ENCODE peak calls at places on chromosomes 11 and 22, in four cellular contexts. One of them, this sample, is unnamed.

GRCh38 chr11:82796970-82797594 is 63.4 kb upstream of the FAM181B start:
- DNase-seq in H1: no peak
- DNase-seq in HepG2: no peak
- DNase-seq in GM12878: no peak
- DNase-seq in this sample: no peak

GRCh38 chr11:72072348-72072747 is 8.0 kb downstream of the NUMA1 start:
- DNase-seq in H1: no peak
- DNase-seq in HepG2: peak; percentile 44
- DNase-seq in GM12878: no peak
- DNase-seq in this sample: no peak

GRCh38 chr11:9473408-9473807 is 12.6 kb downstream of the ZNF143 start:
- DNase-seq in H1: no peak
- DNase-seq in HepG2: no peak
- DNase-seq in GM12878: no peak
- DNase-seq in this sample: no peak

GRCh38 chr22:28398987-28399386 is 280.7 kb downstream of the TTC28 start:
- DNase-seq in H1: no peak
- DNase-seq in HepG2: no peak
- DNase-seq in GM12878: no peak
- DNase-seq in this sample: no peak

GRCh38 chr11:78952188-78952587 is 377.5 kb upstream of the NARS2 start:
- DNase-seq in H1: no peak
- DNase-seq in HepG2: no peak
- DNase-seq in GM12878: no peak
- DNase-seq in this sample: no peak

GRCh38 chr22:46057762-46058420 is 80.9 kb upstream of the WNT7B start:
- DNase-seq in H1: no peak
- DNase-seq in HepG2: no peak
- DNase-seq in GM12878: peak; percentile 56
- DNase-seq in this sample: no peak

GRCh38 chr11:130428271-130428670 is at the start of gene ADAMTS8:
- DNase-seq in H1: peak; percentile 66
- DNase-seq in HepG2: no peak
- DNase-seq in GM12878: no peak
- DNase-seq in this sample: no peak

GRCh38 chr11:99260696-99261095 is 239.9 kb downstream of the CNTN5 start:
- DNase-seq in H1: no peak
- DNase-seq in HepG2: no peak
- DNase-seq in GM12878: no peak
- DNase-seq in this sample: no peak

GRCh38 chr11:5369793-5370192 is 13.8 kb upstream of the OR51M1 start:
- DNase-seq in H1: no peak
- DNase-seq in HepG2: no peak
- DNase-seq in GM12878: no peak
- DNase-seq in this sample: no peak

GRCh38 chr11:117826832-117827231 is 2.3 kb upstream of the FXYD2 start:
- DNase-seq in H1: no peak
- DNase-seq in HepG2: no peak
- DNase-seq in GM12878: no peak
- DNase-seq in this sample: no peak

GRCh38 chr11:117830072-117830471 is 5.5 kb upstream of the FXYD2 start:
- DNase-seq in H1: no peak
- DNase-seq in HepG2: no peak
- DNase-seq in GM12878: no peak
- DNase-seq in this sample: no peak

GRCh38 chr11:117827521-117828511 is 3.3 kb upstream of the FXYD2 start:
- DNase-seq in H1: peak; percentile 33
- DNase-seq in HepG2: no peak
- DNase-seq in GM12878: no peak
- DNase-seq in this sample: no peak

GRCh38 chr11:117829369-117829725 is 4.8 kb upstream of the FXYD2 start:
- DNase-seq in H1: no peak
- DNase-seq in HepG2: no peak
- DNase-seq in GM12878: no peak
- DNase-seq in this sample: no peak

DNA sequence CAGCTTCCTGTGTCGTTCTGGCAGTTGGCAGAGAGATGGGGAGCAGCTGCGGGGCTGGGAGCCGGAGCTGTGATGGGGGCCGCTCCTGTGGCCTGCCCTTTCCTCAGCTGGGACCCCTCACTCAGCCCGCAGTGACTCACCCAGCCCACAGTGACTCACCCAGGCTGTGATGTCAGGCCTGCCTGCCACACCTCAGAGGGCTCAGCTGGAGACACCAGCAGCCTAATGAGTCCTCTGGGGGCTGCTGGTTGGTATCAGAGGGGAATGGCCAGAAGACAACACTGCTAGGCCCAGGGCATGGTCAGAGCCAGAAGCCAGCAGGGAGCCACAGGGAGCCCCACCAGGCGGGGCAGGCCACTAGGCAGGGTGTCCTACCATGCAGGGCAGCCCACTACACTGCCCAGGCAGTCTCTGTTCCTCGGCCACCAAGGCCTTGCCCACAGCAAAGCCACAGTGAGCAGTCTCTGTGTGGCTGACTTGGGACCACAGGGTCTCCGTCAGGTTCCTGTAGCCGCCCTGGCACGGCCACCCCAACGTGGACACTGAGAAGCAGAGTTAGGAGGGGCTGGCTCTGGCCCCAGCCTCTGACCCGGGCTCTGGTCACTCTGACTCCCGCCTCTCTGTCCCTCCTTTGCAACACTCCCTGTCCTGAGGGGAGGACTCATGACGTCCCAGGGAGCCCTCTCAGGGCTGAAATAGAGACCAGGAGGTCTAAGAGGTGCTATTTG is 4.3 kb upstream of the FXYD2 start:
- DNase-seq in H1: peak; percentile 43
- DNase-seq in HepG2: no peak
- DNase-seq in GM12878: no peak
- DNase-seq in this sample: no peak
- TF ChIP-seq SUZ12 in H1: no peak
- TF ChIP-seq SUZ12 in HepG2: no peak
- TF ChIP-seq SUZ12 in GM12878: no peak
- TF ChIP-seq SUZ12 in this sample: no peak

GRCh38 chr22:31212783-31213626 is 907 bp downstream of the LIMK2 start:
- DNase-seq in H1: peak; percentile 55
- DNase-seq in HepG2: no peak
- DNase-seq in GM12878: no peak
- DNase-seq in this sample: no peak

GRCh38 chr22:31215018-31215535 is 3.0 kb downstream of the LIMK2 start:
- DNase-seq in H1: no peak
- DNase-seq in HepG2: no peak
- DNase-seq in GM12878: no peak
- DNase-seq in this sample: no peak

GRCh38 chr22:31210830-31211503 is 1.1 kb upstream of the LIMK2 start:
- DNase-seq in H1: no peak
- DNase-seq in HepG2: peak; percentile 93
- DNase-seq in GM12878: no peak
- DNase-seq in this sample: no peak

GRCh38 chr22:31211504-31211861 is 615 bp upstream of the LIMK2 start:
- DNase-seq in H1: no peak
- DNase-seq in HepG2: no peak
- DNase-seq in GM12878: no peak
- DNase-seq in this sample: no peak

DNA sequence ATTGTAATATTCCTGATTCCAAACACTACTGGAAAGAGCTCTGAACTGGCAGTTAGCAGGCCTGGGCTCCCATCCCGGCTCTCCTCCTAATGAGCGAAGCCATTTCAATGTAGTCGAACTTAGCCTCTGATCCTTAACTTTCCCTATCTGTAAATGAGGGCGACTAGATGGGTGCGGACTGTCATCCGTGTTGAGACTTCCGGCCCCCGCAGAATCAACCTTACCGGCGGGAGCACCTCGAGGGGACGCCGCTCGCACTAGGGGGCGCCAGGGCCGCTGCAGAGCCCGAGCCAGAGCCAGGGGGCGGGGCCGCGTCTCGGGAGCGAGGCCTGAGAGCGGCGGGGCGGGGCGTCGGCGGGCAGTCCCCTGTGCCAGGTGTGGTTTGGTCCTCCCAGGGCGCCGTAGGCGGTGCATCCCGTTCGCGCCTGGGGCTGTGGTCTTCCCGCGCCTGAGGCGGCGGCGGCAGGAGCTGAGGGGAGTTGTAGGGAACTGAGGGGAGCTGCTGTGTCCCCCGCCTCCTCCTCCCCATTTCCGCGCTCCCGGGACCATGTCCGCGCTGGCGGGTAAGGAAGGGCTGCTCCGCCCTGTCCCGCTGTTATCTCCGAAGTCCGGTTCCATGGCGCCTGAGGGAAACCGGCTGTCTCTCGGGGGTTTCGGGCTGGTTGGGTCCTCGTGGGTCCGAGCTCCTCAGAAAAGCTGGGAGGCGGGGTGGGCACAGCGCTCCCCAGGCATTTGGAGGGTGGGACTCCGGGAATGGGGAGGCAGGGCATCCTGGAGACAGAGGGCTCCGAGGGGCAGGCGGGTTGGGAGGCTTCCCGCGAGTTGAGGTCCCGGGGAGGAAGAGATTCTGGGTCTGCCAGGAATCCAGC is at the start of gene LIMK2:
- DNase-seq in H1: peak; percentile 98
- DNase-seq in HepG2: peak; percentile 83
- DNase-seq in GM12878: peak; percentile 60
- DNase-seq in this sample: peak; percentile 77
- H3K4me1 ChIP-seq in H1: peaks cover 7% of the 10 kb centered on the region
- H3K4me1 ChIP-seq in HepG2: peaks cover 79% of the 10 kb centered on the region
- H3K4me1 ChIP-seq in GM12878: peaks cover 4% of the 10 kb centered on the region
- H3K4me1 ChIP-seq in this sample: no peaks in the 10 kb centered on the region

GRCh38 chr11:7311903-7312302 is 60.2 kb downstream of the SYT9 start:
- DNase-seq in H1: no peak
- DNase-seq in HepG2: no peak
- DNase-seq in GM12878: no peak
- DNase-seq in this sample: no peak

GRCh38 chr11:7307836-7308235 is 56.1 kb downstream of the SYT9 start:
- DNase-seq in H1: no peak
- DNase-seq in HepG2: no peak
- DNase-seq in GM12878: peak; percentile 21
- DNase-seq in this sample: no peak

GRCh38 chr11:7303146-7303545 is 51.4 kb downstream of the SYT9 start:
- DNase-seq in H1: no peak
- DNase-seq in HepG2: no peak
- DNase-seq in GM12878: no peak
- DNase-seq in this sample: no peak

DNA sequence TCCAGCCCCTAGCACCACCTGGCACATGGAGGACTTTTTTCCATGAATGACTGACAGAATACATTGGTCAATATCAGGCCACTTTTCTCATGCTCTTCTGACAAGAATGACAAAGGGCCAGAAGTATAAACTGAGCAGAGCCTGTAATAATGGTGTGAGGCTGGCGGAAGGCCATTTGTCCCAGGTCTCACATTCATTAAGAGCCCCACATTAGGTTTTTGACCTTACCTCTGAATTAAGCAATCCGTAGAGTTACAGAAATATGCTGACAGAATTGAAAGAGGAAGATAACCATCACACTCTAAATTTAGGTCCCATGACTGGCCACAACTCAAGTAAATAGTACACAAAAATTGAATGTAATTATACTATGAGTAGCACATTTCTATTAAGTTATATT is 55.2 kb downstream of the SYT9 start:
- DNase-seq in H1: no peak
- DNase-seq in HepG2: no peak
- DNase-seq in GM12878: no peak
- DNase-seq in this sample: no peak
- TF ChIP-seq SUZ12 in H1: no peak
- TF ChIP-seq SUZ12 in HepG2: no peak
- TF ChIP-seq SUZ12 in GM12878: no peak
- TF ChIP-seq SUZ12 in this sample: no peak

GRCh38 chr11:1842149-1843097 is 3.6 kb downstream of the TNNI2 start:
- DNase-seq in H1: no peak
- DNase-seq in HepG2: peak; percentile 67
- DNase-seq in GM12878: no peak
- DNase-seq in this sample: no peak
- H3K4me1 ChIP-seq in H1: no peaks in the 10 kb centered on the region
- H3K4me1 ChIP-seq in HepG2: peaks cover 65% of the 10 kb centered on the region
- H3K4me1 ChIP-seq in GM12878: peaks cover 31% of the 10 kb centered on the region
- H3K4me1 ChIP-seq in this sample: peaks cover 9% of the 10 kb centered on the region

DNA sequence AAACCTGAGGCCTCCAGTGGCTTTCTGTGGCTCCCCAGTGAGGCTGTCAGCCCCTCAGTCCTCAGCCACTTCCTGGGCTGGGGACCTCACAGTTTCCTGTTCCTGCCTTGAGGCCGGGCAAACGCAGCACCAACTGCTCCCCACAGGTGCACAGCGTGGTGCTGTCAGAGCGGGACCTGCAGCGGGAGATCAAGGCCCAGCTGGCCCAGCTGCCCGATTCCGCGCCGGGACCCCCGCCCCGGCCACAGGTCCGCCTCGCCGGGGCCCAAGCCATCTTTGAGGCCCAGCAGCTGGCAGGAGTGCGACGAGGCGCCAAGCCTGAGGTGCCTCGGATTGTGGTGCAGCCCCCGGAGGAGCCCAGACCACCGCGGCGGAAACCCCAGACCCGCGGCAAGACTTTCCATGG is 5.4 kb downstream of the TBC1D10C start:
- DNase-seq in H1: no peak
- DNase-seq in HepG2: no peak
- DNase-seq in GM12878: no peak
- DNase-seq in this sample: no peak
- TF ChIP-seq SUZ12 in H1: no peak
- TF ChIP-seq SUZ12 in HepG2: no peak
- TF ChIP-seq SUZ12 in GM12878: no peak
- TF ChIP-seq SUZ12 in this sample: no peak

GRCh38 chr11:109994896-109995295 is 98.3 kb upstream of the ZC3H12C start:
- DNase-seq in H1: no peak
- DNase-seq in HepG2: no peak
- DNase-seq in GM12878: no peak
- DNase-seq in this sample: no peak

GRCh38 chr11:110000045-110000502 is 93.1 kb upstream of the ZC3H12C start:
- DNase-seq in H1: no peak
- DNase-seq in HepG2: no peak
- DNase-seq in GM12878: peak; percentile 92
- DNase-seq in this sample: no peak

GRCh38 chr11:110000858-110001257 is 92.3 kb upstream of the ZC3H12C start:
- DNase-seq in H1: no peak
- DNase-seq in HepG2: no peak
- DNase-seq in GM12878: no peak
- DNase-seq in this sample: no peak

GRCh38 chr11:109996060-109996459 is 97.1 kb upstream of the ZC3H12C start:
- DNase-seq in H1: no peak
- DNase-seq in HepG2: no peak
- DNase-seq in GM12878: no peak
- DNase-seq in this sample: no peak

GRCh38 chr11:109998921-109999320 is 94.3 kb upstream of the ZC3H12C start:
- DNase-seq in H1: no peak
- DNase-seq in HepG2: no peak
- DNase-seq in GM12878: no peak
- DNase-seq in this sample: no peak
- H3K4me1 ChIP-seq in H1: no peaks in the 10 kb centered on the region
- H3K4me1 ChIP-seq in HepG2: no peaks in the 10 kb centered on the region
- H3K4me1 ChIP-seq in GM12878: peaks cover 19% of the 10 kb centered on the region
- H3K4me1 ChIP-seq in this sample: no peaks in the 10 kb centered on the region

This sample was measured in NT2/D1.